ENCODE peak calls at places on chromosomes 16 and 17, in four cellular contexts. One of them, this sample, is unnamed.

GRCh38 chr17:42878123-42878880 is 22.3 kb upstream of the G6PC1 start:
- DNase-seq in SHP77: no peak
- DNase-seq in NCI-H774: no peak
- DNase-seq in HS-5: no peak
- DNase-seq in this sample: no peak

GRCh38 chr17:77119668-77120301 is 21.0 kb upstream of the SEC14L1 start:
- DNase-seq in SHP77: peak
- DNase-seq in NCI-H774: no peak
- DNase-seq in HS-5: no peak
- DNase-seq in this sample: no peak

GRCh38 chr16:4113358-4114256 is 2.6 kb downstream of the ADCY9 start:
- DNase-seq in SHP77: no peak
- DNase-seq in NCI-H774: no peak
- DNase-seq in HS-5: no peak
- DNase-seq in this sample: no peak

GRCh38 chr17:58541249-58541648 is 26.8 kb upstream of the MTMR4 start:
- DNase-seq in SHP77: no peak
- DNase-seq in NCI-H774: no peak
- DNase-seq in HS-5: no peak
- DNase-seq in this sample: no peak

GRCh38 chr16:85446846-85447656 is 166.1 kb upstream of the GSE1 start:
- DNase-seq in SHP77: peak
- DNase-seq in NCI-H774: peak
- DNase-seq in HS-5: no peak
- DNase-seq in this sample: no peak

GRCh38 chr17:7413346-7413985 is 5.8 kb downstream of the NLGN2 start:
- DNase-seq in SHP77: no peak
- DNase-seq in NCI-H774: no peak
- DNase-seq in HS-5: no peak
- DNase-seq in this sample: no peak

GRCh38 chr17:35736236-35736635 is 4.8 kb downstream of the RASL10B start:
- DNase-seq in SHP77: no peak
- DNase-seq in NCI-H774: no peak
- DNase-seq in HS-5: no peak
- DNase-seq in this sample: no peak

GRCh38 chr16:11624645-11625607 is 38.2 kb upstream of the LITAF start:
- DNase-seq in SHP77: no peak
- DNase-seq in NCI-H774: no peak
- DNase-seq in HS-5: no peak
- DNase-seq in this sample: no peak

GRCh38 chr17:2176484-2177175 is 121.7 kb downstream of the HIC1 start:
- DNase-seq in SHP77: no peak
- DNase-seq in NCI-H774: no peak
- DNase-seq in HS-5: no peak
- DNase-seq in this sample: peak

GRCh38 chr16:11087691-11088431 is 143.5 kb downstream of the CLEC16A start:
- DNase-seq in SHP77: no peak
- DNase-seq in NCI-H774: no peak
- DNase-seq in HS-5: no peak
- DNase-seq in this sample: no peak

GRCh38 chr17:17519886-17520285 is 23.7 kb upstream of the RASD1 start:
- DNase-seq in SHP77: no peak
- DNase-seq in NCI-H774: no peak
- DNase-seq in HS-5: no peak
- DNase-seq in this sample: no peak

GRCh38 chr17:9971991-9972390 is 66.9 kb upstream of the RCVRN start:
- DNase-seq in SHP77: no peak
- DNase-seq in NCI-H774: no peak
- DNase-seq in HS-5: no peak
- DNase-seq in this sample: peak

GRCh38 chr16:50425648-50426047 is 56.9 kb upstream of the BRD7 start:
- DNase-seq in SHP77: no peak
- DNase-seq in NCI-H774: no peak
- DNase-seq in HS-5: no peak
- DNase-seq in this sample: no peak

GRCh38 chr17:6084226-6085161 is 14.3 kb downstream of the WSCD1 start:
- DNase-seq in SHP77: no peak
- DNase-seq in NCI-H774: peak
- DNase-seq in HS-5: no peak
- DNase-seq in this sample: no peak

GRCh38 chr16:55542459-55543082 is 23.9 kb upstream of the CAPNS2 start:
- DNase-seq in SHP77: no peak
- DNase-seq in NCI-H774: no peak
- DNase-seq in HS-5: peak
- DNase-seq in this sample: no peak

GRCh38 chr16:3094289-3095027 is 4.6 kb downstream of the ZSCAN10 start:
- DNase-seq in SHP77: peak
- DNase-seq in NCI-H774: peak
- DNase-seq in HS-5: no peak
- DNase-seq in this sample: no peak

GRCh38 chr17:75774988-75775668 is 9.5 kb upstream of the UNK start:
- DNase-seq in SHP77: no peak
- DNase-seq in NCI-H774: no peak
- DNase-seq in HS-5: no peak
- DNase-seq in this sample: peak

GRCh38 chr16:67579686-67580085 is 17.4 kb downstream of the CTCF start:
- DNase-seq in SHP77: no peak
- DNase-seq in NCI-H774: no peak
- DNase-seq in HS-5: no peak
- DNase-seq in this sample: no peak

GRCh38 chr16:53664724-53665345 is 38.8 kb downstream of the RPGRIP1L start:
- DNase-seq in SHP77: no peak
- DNase-seq in NCI-H774: no peak
- DNase-seq in HS-5: peak
- DNase-seq in this sample: no peak

GRCh38 chr17:3590231-3590630 is 19.0 kb downstream of the TRPV1 start:
- DNase-seq in SHP77: no peak
- DNase-seq in NCI-H774: no peak
- DNase-seq in HS-5: no peak
- DNase-seq in this sample: no peak

GRCh38 chr17:76844485-76844829 is 23.7 kb upstream of the MGAT5B start:
- DNase-seq in SHP77: no peak
- DNase-seq in NCI-H774: no peak
- DNase-seq in HS-5: no peak
- DNase-seq in this sample: no peak

GRCh38 chr16:84735846-84736586 is 36.2 kb downstream of the USP10 start:
- DNase-seq in SHP77: peak
- DNase-seq in NCI-H774: no peak
- DNase-seq in HS-5: no peak
- DNase-seq in this sample: no peak

This sample was measured in sigmoid colon.